ENCODE peak calls at places on chromosomes 5 and 9, in six cellular contexts. P is dermis blood vessel endothelial cell, X is GM12865, C is heart left ventricle, R is Calu3, W is AG20443. V is an unnamed sample.

GRCh38 chr5:102200861-102201260 is 95.2 kb downstream of the SLCO4C1 start:
- DNase-seq in P (no peak), W (no peak), X (no peak), C (no peak), R (no peak), V (no peak)

GRCh38 chr5:67679184-67679855 is 482.7 kb upstream of the CD180 start:
- DNase-seq in W (no peak), C (no peak), R (no peak), P (no peak), X (no peak), V (no peak)

GRCh38 chr5:154396128-154396527 is 49.7 kb upstream of the SAP30L start:
- DNase-seq in X (no peak), R (no peak), W (no peak), C (no peak), P (no peak), V (no peak)

GRCh38 chr9:123507992-123508391 is 152.0 kb downstream of the CRB2 start:
- DNase-seq in R (no peak), W (peak; percentile 43), X (no peak), C (no peak), P (no peak), V (no peak)

GRCh38 chr9:22922222-22922621 is 475.6 kb downstream of the DMRTA1 start:
- DNase-seq in W (no peak), X (peak; percentile 60), R (no peak), C (no peak), P (no peak), V (no peak)

GRCh38 chr5:143037071-143037470 is 266.9 kb downstream of the ARHGAP26 start:
- DNase-seq in R (no peak), P (peak; percentile 99), X (peak; percentile 48), W (no peak), C (no peak), V (no peak)

GRCh38 chr5:35745193-35745592 is 111.5 kb upstream of the IL7R start:
- DNase-seq in P (no peak), C (no peak), W (no peak), R (no peak), X (no peak), V (no peak)

GRCh38 chr5:155833282-155833681 is 493.7 kb upstream of the SGCD start:
- DNase-seq in X (peak; percentile 1), C (no peak), R (no peak), W (no peak), P (no peak), V (no peak)

GRCh38 chr9:79325501-79325900 is 246.3 kb upstream of the TLE4 start:
- DNase-seq in X (no peak), W (no peak), P (no peak), C (no peak), R (no peak), V (no peak)

V was measured in GM12864.